ENCODE peak calls at places on chromosomes 6 and 20, in eight cellular contexts. D is ELR; C is MM.1S; T is EL; B is OCI-M1; V is activated CD8-positive, alpha-beta memory T cell treated with anti-CD3 and anti-CD28 coated beads, Interleukin-2, amount 50 U/mL, for 48 hours; P is stimulated activated CD4-positive, alpha-beta T cell treated with anti-CD3 and anti-CD28 coated beads, TNF-alpha, amount 100 ng/mL, for 48 hours; U is effector CD4-positive, alpha-beta T cell. E is an unnamed sample.

GRCh38 chr6:160036331-160036695 is 67.4 kb downstream of the IGF2R start:
- DNase-seq in B (no peak), D (no peak), V (no peak), C (no peak), P (no peak), U (no peak), T (no peak), E (no peak)

GRCh38 chr6:4162345-4162744 is 27.0 kb upstream of the ECI2 start:
- DNase-seq in U (no peak), V (no peak), P (no peak), D (no peak), T (no peak), C (no peak), B (peak; percentile 13), E (no peak)

GRCh38 chr6:23621026-23621425 is 505.0 kb upstream of the NRSN1 start:
- DNase-seq in V (no peak), C (no peak), B (no peak), T (peak; percentile 4), D (no peak), U (no peak), P (no peak), E (peak; percentile 66)

GRCh38 chr20:54479138-54479906 is 3.9 kb downstream of the DOK5 start:
- DNase-seq in V (no peak), T (no peak), D (no peak), U (no peak), C (no peak), B (no peak), P (no peak), E (peak; percentile 22)

GRCh38 chr6:135258970-135259369 is 77.9 kb downstream of the MYB start:
- DNase-seq in V (no peak), C (no peak), U (no peak), P (no peak), T (no peak), B (no peak), D (no peak), E (no peak)

GRCh38 chr20:5128886-5129285 is 2.1 kb downstream of the CDS2 start:
- DNase-seq in C (no peak), T (no peak), B (no peak), P (no peak), U (no peak), V (peak; percentile 37), D (no peak), E (no peak)

GRCh38 chr20:44033344-44033743 is 118.7 kb downstream of the TOX2 start:
- DNase-seq in V (no peak), C (no peak), T (peak; percentile 28), D (no peak), P (no peak), U (no peak), B (peak; percentile 72), E (no peak)

GRCh38 chr6:13239530-13240455 is 88.5 kb downstream of the TBC1D7 start:
- DNase-seq in C (no peak), D (no peak), T (no peak), B (no peak), V (no peak), P (no peak), U (no peak), E (no peak)

GRCh38 chr20:57432874-57433491 is 41.8 kb downstream of the RBM38 start:
- DNase-seq in P (peak; percentile 51), D (no peak), V (peak; percentile 77), B (peak; percentile 75), C (peak; percentile 92), T (no peak), U (peak; percentile 45), E (no peak)

GRCh38 chr6:132961122-132961521 is 146.8 kb downstream of the RPS12 start:
- DNase-seq in P (no peak), T (peak; percentile 38), C (no peak), D (peak; percentile 61), U (no peak), V (no peak), B (no peak), E (peak; percentile 54)

GRCh38 chr6:36660771-36661471 is 17.6 kb upstream of the CDKN1A start:
- DNase-seq in B (no peak), V (no peak), T (no peak), D (no peak), P (no peak), C (no peak), U (no peak), E (peak; percentile 51)

GRCh38 chr6:25027221-25027916 is 91.6 kb upstream of the RIPOR2 start:
- DNase-seq in V (peak; percentile 80), P (peak; percentile 78), C (peak; percentile 92), T (no peak), U (peak; percentile 71), B (no peak), D (no peak), E (no peak)

GRCh38 chr20:38657390-38657789 is 55.8 kb downstream of the ARHGAP40 start:
- DNase-seq in C (no peak), T (no peak), P (no peak), V (no peak), B (no peak), U (no peak), D (no peak), E (no peak)

GRCh38 chr6:43699564-43700186 is 12.1 kb upstream of the MRPS18A start:
- DNase-seq in V (no peak), D (peak; percentile 74), P (no peak), B (no peak), T (peak; percentile 33), U (no peak), C (no peak), E (peak; percentile 55)

GRCh38 chr20:667351-668034 is 8.1 kb downstream of the SCRT2 start:
- DNase-seq in D (peak; percentile 61), C (peak; percentile 45), T (peak; percentile 49), B (peak; percentile 79), U (peak; percentile 50), V (peak; percentile 90), P (peak; percentile 66), E (peak; percentile 27)

GRCh38 chr6:142683688-142684087 is 261.3 kb downstream of the HIVEP2 start:
- DNase-seq in P (no peak), C (no peak), T (no peak), D (no peak), B (no peak), U (no peak), V (no peak), E (no peak)

E was measured in kidney tubule cell.